ENCODE peak calls at places on chromosomes 1 and 21, in six cellular contexts. One of them, this sample, is unnamed.

GRCh38 chr1:241423541-241424479 is 66.8 kb upstream of the RGS7 start:
- DNase-seq in astrocyte: peak; percentile 27
- DNase-seq in left ventricle myocardium inferior: no peak
- DNase-seq in dorsolateral prefrontal cortex: peak; percentile 73
- DNase-seq in keratinocyte: no peak
- DNase-seq in foreskin keratinocyte: no peak
- DNase-seq in this sample: peak; percentile 83

GRCh38 chr1:35539824-35540261 is 17.4 kb downstream of the KIAA0319L start:
- DNase-seq in left ventricle myocardium inferior: no peak
- DNase-seq in foreskin keratinocyte: no peak
- DNase-seq in dorsolateral prefrontal cortex: no peak
- DNase-seq in astrocyte: peak; percentile 75
- DNase-seq in keratinocyte: no peak
- DNase-seq in this sample: no peak

GRCh38 chr1:50920409-50920808 is 39.7 kb downstream of the FAF1 start:
- DNase-seq in keratinocyte: no peak
- DNase-seq in dorsolateral prefrontal cortex: no peak
- DNase-seq in left ventricle myocardium inferior: no peak
- DNase-seq in astrocyte: no peak
- DNase-seq in foreskin keratinocyte: no peak
- DNase-seq in this sample: no peak

GRCh38 chr1:11653101-11653601 is 1.1 kb downstream of the FBXO2 start:
- DNase-seq in dorsolateral prefrontal cortex: no peak
- DNase-seq in left ventricle myocardium inferior: no peak
- DNase-seq in keratinocyte: no peak
- DNase-seq in astrocyte: peak; percentile 49
- DNase-seq in foreskin keratinocyte: peak; percentile 76
- DNase-seq in this sample: peak; percentile 59

GRCh38 chr1:98277111-98277510 is 356.3 kb upstream of the DPYD start:
- DNase-seq in left ventricle myocardium inferior: no peak
- DNase-seq in keratinocyte: no peak
- DNase-seq in astrocyte: peak; percentile 75
- DNase-seq in foreskin keratinocyte: peak; percentile 47
- DNase-seq in dorsolateral prefrontal cortex: no peak
- DNase-seq in this sample: no peak

GRCh38 chr1:42822833-42823392 is 5.7 kb upstream of the SVBP start:
- DNase-seq in foreskin keratinocyte: no peak
- DNase-seq in left ventricle myocardium inferior: no peak
- DNase-seq in keratinocyte: no peak
- DNase-seq in dorsolateral prefrontal cortex: no peak
- DNase-seq in astrocyte: peak; percentile 46
- DNase-seq in this sample: no peak

GRCh38 chr21:45981641-45982255 is at the start of gene COL6A1:
- DNase-seq in left ventricle myocardium inferior: peak; percentile 78
- DNase-seq in dorsolateral prefrontal cortex: peak; percentile 27
- DNase-seq in astrocyte: peak; percentile 34
- DNase-seq in foreskin keratinocyte: no peak
- DNase-seq in keratinocyte: no peak
- DNase-seq in this sample: peak; percentile 83

GRCh38 chr1:234745844-234746797 is 136.1 kb upstream of the IRF2BP2 start:
- DNase-seq in foreskin keratinocyte: peak; percentile 80
- DNase-seq in left ventricle myocardium inferior: no peak
- DNase-seq in astrocyte: peak; percentile 93
- DNase-seq in keratinocyte: no peak
- DNase-seq in dorsolateral prefrontal cortex: no peak
- DNase-seq in this sample: no peak

GRCh38 chr1:20073247-20073646 is 3.3 kb downstream of the PLA2G5 start:
- DNase-seq in dorsolateral prefrontal cortex: no peak
- DNase-seq in keratinocyte: no peak
- DNase-seq in left ventricle myocardium inferior: no peak
- DNase-seq in foreskin keratinocyte: no peak
- DNase-seq in astrocyte: no peak
- DNase-seq in this sample: no peak

GRCh38 chr1:232722626-232723025 is 82.6 kb upstream of the MAP10 start:
- DNase-seq in dorsolateral prefrontal cortex: no peak
- DNase-seq in astrocyte: peak; percentile 37
- DNase-seq in keratinocyte: no peak
- DNase-seq in foreskin keratinocyte: no peak
- DNase-seq in left ventricle myocardium inferior: no peak
- DNase-seq in this sample: no peak

GRCh38 chr21:41972511-41973205 is 18.8 kb upstream of the C2CD2 start:
- DNase-seq in dorsolateral prefrontal cortex: peak; percentile 18
- DNase-seq in left ventricle myocardium inferior: no peak
- DNase-seq in foreskin keratinocyte: no peak
- DNase-seq in keratinocyte: no peak
- DNase-seq in astrocyte: no peak
- DNase-seq in this sample: peak; percentile 45

GRCh38 chr1:243849089-243850012 is 692 bp downstream of the AKT3 start:
- DNase-seq in keratinocyte: no peak
- DNase-seq in foreskin keratinocyte: peak; percentile 26
- DNase-seq in left ventricle myocardium inferior: peak; percentile 55
- DNase-seq in astrocyte: peak; percentile 60
- DNase-seq in dorsolateral prefrontal cortex: peak; percentile 76
- DNase-seq in this sample: peak; percentile 90

GRCh38 chr21:33712022-33712803 is 69.9 kb downstream of the ITSN1 start:
- DNase-seq in dorsolateral prefrontal cortex: no peak
- DNase-seq in foreskin keratinocyte: no peak
- DNase-seq in left ventricle myocardium inferior: no peak
- DNase-seq in astrocyte: no peak
- DNase-seq in keratinocyte: no peak
- DNase-seq in this sample: no peak

GRCh38 chr1:36306902-36307456 is 811 bp downstream of the SH3D21 start:
- DNase-seq in foreskin keratinocyte: peak; percentile 83
- DNase-seq in dorsolateral prefrontal cortex: peak; percentile 93
- DNase-seq in left ventricle myocardium inferior: peak; percentile 94
- DNase-seq in keratinocyte: peak; percentile 81
- DNase-seq in astrocyte: peak; percentile 78
- DNase-seq in this sample: peak; percentile 98

GRCh38 chr1:235008239-235008638 is 120.4 kb downstream of the TOMM20 start:
- DNase-seq in foreskin keratinocyte: no peak
- DNase-seq in keratinocyte: no peak
- DNase-seq in astrocyte: no peak
- DNase-seq in dorsolateral prefrontal cortex: no peak
- DNase-seq in left ventricle myocardium inferior: no peak
- DNase-seq in this sample: no peak

GRCh38 chr1:30765610-30766434 is 8.2 kb upstream of the LAPTM5 start:
- DNase-seq in dorsolateral prefrontal cortex: no peak
- DNase-seq in foreskin keratinocyte: no peak
- DNase-seq in keratinocyte: no peak
- DNase-seq in left ventricle myocardium inferior: no peak
- DNase-seq in astrocyte: no peak
- DNase-seq in this sample: no peak

GRCh38 chr1:93595266-93595665 is 86.4 kb downstream of the BCAR3 start:
- DNase-seq in keratinocyte: no peak
- DNase-seq in astrocyte: no peak
- DNase-seq in foreskin keratinocyte: no peak
- DNase-seq in left ventricle myocardium inferior: no peak
- DNase-seq in dorsolateral prefrontal cortex: no peak
- DNase-seq in this sample: no peak

DNA sequence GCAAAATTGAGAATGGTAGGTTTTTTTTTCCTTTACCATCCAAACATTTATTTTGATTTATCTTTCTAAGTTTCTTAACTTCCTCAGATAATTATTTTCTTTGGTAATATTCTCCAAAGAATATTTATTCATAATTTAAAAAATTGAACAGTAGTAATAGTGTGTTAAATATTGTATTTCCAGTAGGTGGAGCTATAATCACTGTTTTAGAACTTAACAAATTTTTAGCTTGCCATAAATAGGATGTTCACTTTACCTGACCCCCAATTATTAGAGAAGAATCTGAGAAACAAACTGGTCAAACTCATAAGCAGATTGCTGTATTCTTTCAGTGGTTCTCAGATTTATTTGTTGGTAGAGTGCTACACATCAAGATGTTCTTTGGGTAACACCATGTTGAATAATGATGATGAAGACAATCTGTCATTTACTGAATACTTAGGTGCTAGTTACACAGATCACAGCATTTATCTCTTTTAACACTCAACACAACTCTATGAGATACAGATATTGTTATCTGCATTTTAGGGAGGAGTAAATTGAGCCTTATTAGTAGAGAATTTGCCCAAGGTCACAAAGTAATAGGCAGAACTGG is 82.4 kb upstream of the GPR88 start:
- DNase-seq in astrocyte: no peak
- DNase-seq in left ventricle myocardium inferior: no peak
- DNase-seq in keratinocyte: no peak
- DNase-seq in foreskin keratinocyte: no peak
- DNase-seq in dorsolateral prefrontal cortex: no peak
- DNase-seq in this sample: no peak
- H3K27ac ChIP-seq in astrocyte: no peak overlapping the region
- H3K27ac ChIP-seq in left ventricle myocardium inferior: no peak overlapping the region
- H3K27ac ChIP-seq in keratinocyte: no peak overlapping the region
- H3K27ac ChIP-seq in foreskin keratinocyte: no peak overlapping the region
- H3K27ac ChIP-seq in dorsolateral prefrontal cortex: no peak overlapping the region
- H3K27ac ChIP-seq in this sample: no peak overlapping the region

GRCh38 chr1:160622885-160623633 is 23.8 kb downstream of the SLAMF1 start:
- DNase-seq in astrocyte: no peak
- DNase-seq in keratinocyte: no peak
- DNase-seq in foreskin keratinocyte: no peak
- DNase-seq in dorsolateral prefrontal cortex: no peak
- DNase-seq in left ventricle myocardium inferior: no peak
- DNase-seq in this sample: no peak

GRCh38 chr1:160625321-160625720 is 21.5 kb downstream of the SLAMF1 start:
- DNase-seq in keratinocyte: no peak
- DNase-seq in astrocyte: no peak
- DNase-seq in dorsolateral prefrontal cortex: no peak
- DNase-seq in foreskin keratinocyte: no peak
- DNase-seq in left ventricle myocardium inferior: no peak
- DNase-seq in this sample: no peak

GRCh38 chr1:160625725-160626498 is 20.9 kb downstream of the SLAMF1 start:
- DNase-seq in dorsolateral prefrontal cortex: no peak
- DNase-seq in astrocyte: no peak
- DNase-seq in left ventricle myocardium inferior: no peak
- DNase-seq in keratinocyte: no peak
- DNase-seq in foreskin keratinocyte: no peak
- DNase-seq in this sample: no peak

GRCh38 chr1:160623860-160624259 is 23.0 kb downstream of the SLAMF1 start:
- DNase-seq in foreskin keratinocyte: no peak
- DNase-seq in keratinocyte: no peak
- DNase-seq in left ventricle myocardium inferior: no peak
- DNase-seq in astrocyte: no peak
- DNase-seq in dorsolateral prefrontal cortex: no peak
- DNase-seq in this sample: no peak

DNA sequence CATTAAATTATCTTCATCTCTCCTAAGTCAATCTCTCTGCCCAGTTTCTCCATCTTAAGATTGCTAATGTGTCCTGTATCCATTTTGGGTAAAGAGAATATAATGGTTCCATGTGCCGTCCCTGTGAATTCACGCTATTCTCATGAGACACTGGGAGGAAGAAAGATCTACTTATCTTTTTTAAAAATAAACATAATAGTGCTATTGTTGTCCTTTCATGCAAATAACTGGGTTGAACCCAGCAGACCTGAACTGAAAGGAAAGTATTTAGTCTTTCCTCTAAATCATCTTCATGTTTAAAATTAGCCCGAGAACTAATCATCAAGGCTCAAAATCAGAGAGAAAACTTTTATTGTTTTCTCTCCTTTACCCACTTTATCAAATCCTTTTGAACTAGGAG is 22.4 kb downstream of the SLAMF1 start:
- DNase-seq in foreskin keratinocyte: no peak
- DNase-seq in keratinocyte: no peak
- DNase-seq in dorsolateral prefrontal cortex: no peak
- DNase-seq in left ventricle myocardium inferior: no peak
- DNase-seq in astrocyte: no peak
- DNase-seq in this sample: no peak
- H3K27ac ChIP-seq in foreskin keratinocyte: no peak overlapping the region
- H3K27ac ChIP-seq in keratinocyte: no peak overlapping the region
- H3K27ac ChIP-seq in dorsolateral prefrontal cortex: no peak overlapping the region
- H3K27ac ChIP-seq in left ventricle myocardium inferior: peak overlapping the region; percentile 3
- H3K27ac ChIP-seq in astrocyte: no peak overlapping the region
- H3K27ac ChIP-seq in this sample: no peak overlapping the region

DNA sequence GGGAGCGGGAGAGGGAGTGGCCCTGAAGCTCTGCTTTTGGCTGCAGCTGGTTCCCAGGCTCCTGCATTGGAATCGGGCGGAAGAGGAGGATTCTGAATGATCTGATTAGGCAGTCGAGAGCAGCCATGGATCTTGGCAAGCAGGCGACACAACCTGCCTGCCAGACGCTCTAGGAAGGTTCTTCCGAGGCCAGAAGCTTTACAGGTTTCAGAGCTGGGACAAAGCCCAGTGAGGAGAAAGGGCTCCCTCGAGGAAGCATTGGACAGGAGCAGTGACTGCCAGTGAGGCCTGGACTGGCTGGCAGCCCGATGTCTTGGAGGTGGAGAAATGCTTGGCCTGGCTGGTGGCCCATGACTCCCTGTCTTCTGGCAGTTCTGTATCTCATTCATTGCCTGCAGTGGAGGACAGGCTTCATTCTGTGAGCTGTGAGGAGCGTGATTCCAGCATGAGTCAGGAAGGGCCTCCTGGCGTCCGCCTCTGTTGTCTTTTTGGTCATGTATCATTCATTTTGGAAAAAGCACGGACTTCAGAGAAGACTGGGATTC is 132.7 kb upstream of the IPO9 start:
- DNase-seq in left ventricle myocardium inferior: peak; percentile 92
- DNase-seq in astrocyte: peak; percentile 93
- DNase-seq in foreskin keratinocyte: peak; percentile 69
- DNase-seq in dorsolateral prefrontal cortex: peak; percentile 85
- DNase-seq in keratinocyte: no peak
- DNase-seq in this sample: no peak
- H3K27ac ChIP-seq in left ventricle myocardium inferior: peak overlapping the region; percentile 81
- H3K27ac ChIP-seq in astrocyte: peak overlapping the region; percentile 84
- H3K27ac ChIP-seq in foreskin keratinocyte: no peak overlapping the region
- H3K27ac ChIP-seq in dorsolateral prefrontal cortex: peak overlapping the region; percentile 74
- H3K27ac ChIP-seq in keratinocyte: no peak overlapping the region
- H3K27ac ChIP-seq in this sample: no peak overlapping the region

GRCh38 chr1:153614189-153614900 is 1.4 kb upstream of the S100A16 start:
- DNase-seq in left ventricle myocardium inferior: no peak
- DNase-seq in dorsolateral prefrontal cortex: no peak
- DNase-seq in astrocyte: no peak
- DNase-seq in keratinocyte: no peak
- DNase-seq in foreskin keratinocyte: no peak
- DNase-seq in this sample: no peak

GRCh38 chr1:153612111-153612754 is 704 bp downstream of the S100A16 start:
- DNase-seq in astrocyte: no peak
- DNase-seq in dorsolateral prefrontal cortex: no peak
- DNase-seq in foreskin keratinocyte: no peak
- DNase-seq in keratinocyte: no peak
- DNase-seq in left ventricle myocardium inferior: no peak
- DNase-seq in this sample: peak; percentile 57

GRCh38 chr1:153614906-153615305 is 1.2 kb downstream of the S100A14 start:
- DNase-seq in keratinocyte: no peak
- DNase-seq in dorsolateral prefrontal cortex: no peak
- DNase-seq in foreskin keratinocyte: no peak
- DNase-seq in astrocyte: no peak
- DNase-seq in left ventricle myocardium inferior: no peak
- DNase-seq in this sample: no peak

GRCh38 chr1:153612755-153613331 is at the start of gene S100A16:
- DNase-seq in left ventricle myocardium inferior: peak; percentile 78
- DNase-seq in dorsolateral prefrontal cortex: no peak
- DNase-seq in astrocyte: peak; percentile 57
- DNase-seq in foreskin keratinocyte: peak; percentile 95
- DNase-seq in keratinocyte: no peak
- DNase-seq in this sample: no peak

DNA sequence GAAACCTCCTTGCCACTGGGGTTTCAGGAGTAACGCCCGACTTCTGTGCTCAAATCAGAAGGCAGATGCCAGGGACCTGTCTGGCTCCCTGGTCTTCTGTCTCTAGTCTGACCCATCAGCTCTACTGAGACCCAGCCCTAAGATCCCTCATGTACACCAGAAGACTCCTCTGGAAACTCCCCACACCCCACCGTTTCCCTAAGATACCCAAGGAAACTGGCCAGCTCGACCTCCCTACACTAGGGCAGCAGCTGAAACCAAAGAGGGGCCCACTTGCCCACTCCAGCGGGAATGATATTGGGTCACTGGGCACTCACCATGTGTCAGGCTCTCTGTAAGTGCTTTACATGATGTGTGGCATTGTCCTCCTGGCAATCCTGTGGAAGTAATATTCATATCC is 469 bp upstream of the S100A16 start:
- DNase-seq in foreskin keratinocyte: no peak
- DNase-seq in keratinocyte: no peak
- DNase-seq in left ventricle myocardium inferior: no peak
- DNase-seq in astrocyte: no peak
- DNase-seq in dorsolateral prefrontal cortex: no peak
- DNase-seq in this sample: no peak
- H3K27ac ChIP-seq in foreskin keratinocyte: peak overlapping the region; percentile 86
- H3K27ac ChIP-seq in keratinocyte: peak overlapping the region; percentile 98
- H3K27ac ChIP-seq in left ventricle myocardium inferior: peak overlapping the region; percentile 87
- H3K27ac ChIP-seq in astrocyte: peak overlapping the region; percentile 89
- H3K27ac ChIP-seq in dorsolateral prefrontal cortex: no peak overlapping the region
- H3K27ac ChIP-seq in this sample: peak overlapping the region; percentile 95